ENCODE peak calls at places on chromosomes 6 and 20, in eight cellular contexts. R, I, Q, X, B, A, O and P are unnamed samples.

GRCh38 chr20:53582574-53583351 is 10.9 kb downstream of the ZNF217 start:
- DNase-seq in A (no peak), B (no peak), I (peak; percentile 92), X (peak; percentile 48), O (no peak), R (no peak), Q (no peak), P (no peak)

GRCh38 chr6:157036245-157036681 is 259.1 kb downstream of the ARID1B start:
- DNase-seq in A (no peak), O (peak; percentile 81), R (no peak), Q (peak; percentile 25), B (no peak), X (no peak), I (peak; percentile 52), P (no peak)

GRCh38 chr6:125245109-125245508 is 56.7 kb downstream of the HDDC2 start:
- DNase-seq in I (no peak), A (no peak), R (no peak), X (no peak), O (no peak), Q (no peak), B (no peak), P (no peak)

GRCh38 chr20:64238851-64239387 is 16.6 kb upstream of the PCMTD2 start:
- DNase-seq in A (no peak), R (no peak), I (no peak), X (no peak), O (no peak), B (no peak), Q (no peak), P (no peak)

GRCh38 chr6:86856937-86857563 is 80.3 kb upstream of the HTR1E start:
- DNase-seq in R (peak; percentile 47), A (no peak), X (no peak), B (peak; percentile 2), O (peak; percentile 37), I (peak; percentile 18), Q (no peak), P (peak; percentile 9)

GRCh38 chr6:42979523-42980177 is 669 bp upstream of the PEX6 start:
- DNase-seq in A (no peak), B (no peak), X (no peak), O (peak; percentile 27), I (peak; percentile 47), R (no peak), Q (no peak), P (no peak)

GRCh38 chr6:71248306-71248705 is 40.3 kb upstream of the OGFRL1 start:
- DNase-seq in A (peak; percentile 31), X (no peak), R (no peak), Q (no peak), B (no peak), O (no peak), I (peak; percentile 60), P (no peak)

GRCh38 chr6:114997813-114998292 is 655.0 kb upstream of the HS3ST5 start:
- DNase-seq in X (no peak), B (no peak), R (no peak), O (no peak), A (no peak), I (no peak), Q (no peak), P (no peak)

GRCh38 chr20:62804632-62805364 is at the start of gene OGFR:
- DNase-seq in I (peak; percentile 51), X (peak; percentile 65), Q (peak; percentile 66), O (peak; percentile 62), A (peak; percentile 55), B (peak; percentile 73), R (peak; percentile 48), P (peak; percentile 70)

GRCh38 chr6:84172080-84172479 is 55.4 kb downstream of the CEP162 start:
- DNase-seq in B (no peak), A (no peak), R (no peak), O (no peak), I (no peak), X (no peak), Q (no peak), P (no peak)

GRCh38 chr6:34391711-34392496 is 565 bp downstream of the NUDT3 start:
- DNase-seq in B (peak; percentile 54), Q (peak; percentile 59), I (peak; percentile 60), X (peak; percentile 65), O (peak; percentile 24), R (peak; percentile 69), A (peak; percentile 62), P (peak; percentile 62)

DNA sequence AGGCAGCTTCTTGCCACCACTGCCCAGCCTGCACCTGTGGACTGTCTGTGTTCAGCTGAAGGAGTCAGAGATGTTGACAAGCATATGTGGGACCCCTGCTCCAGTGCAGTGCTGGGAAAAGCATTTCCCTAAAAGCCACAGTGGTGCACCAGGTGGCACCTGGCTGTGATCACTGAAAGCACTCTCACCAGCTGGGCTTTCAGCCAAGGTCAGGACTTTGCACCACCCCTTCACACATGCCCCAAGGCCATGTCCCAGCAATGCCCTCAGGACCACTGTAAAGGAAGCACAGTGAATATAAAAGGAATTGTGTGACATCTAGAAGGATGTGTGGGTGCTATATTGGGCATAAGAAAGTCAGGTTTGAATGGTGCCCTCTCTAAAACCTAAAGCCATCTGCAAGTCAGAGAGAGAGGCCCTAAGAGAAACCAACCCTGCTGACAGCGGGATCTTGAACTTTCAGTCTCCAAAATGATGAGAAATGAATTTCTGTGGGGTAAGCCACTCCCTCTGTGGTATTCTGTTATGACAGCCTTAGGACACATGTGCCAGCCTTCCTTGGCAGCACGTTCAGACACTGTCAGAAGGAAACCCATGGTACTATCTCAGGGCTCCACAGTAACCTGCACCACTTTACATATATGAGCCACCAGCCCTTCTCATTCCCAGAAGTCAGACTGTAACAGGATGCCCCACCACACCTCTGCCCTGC is 30.7 kb downstream of the CBLN4 start:
- DNase-seq in B (no peak), O (no peak), R (no peak), A (no peak), X (no peak), Q (no peak), I (no peak), P (no peak)
- H3K9me3 ChIP-seq in B (no peaks in the 10 kb centered on the region), O (no peaks in the 10 kb centered on the region), R (no peaks in the 10 kb centered on the region), A (peaks cover 95% of the 10 kb centered on the region), X (no peaks in the 10 kb centered on the region), Q (no peaks in the 10 kb centered on the region), I (no peaks in the 10 kb centered on the region), P (no peaks in the 10 kb centered on the region)

GRCh38 chr20:52217689-52218395 is 26.3 kb upstream of the ZFP64 start:
- DNase-seq in X (no peak), O (no peak), A (no peak), Q (no peak), R (no peak), B (no peak), I (no peak), P (no peak)
- H3K9me3 ChIP-seq in X (peaks cover 4% of the 10 kb centered on the region), O (no peaks in the 10 kb centered on the region), A (peaks cover 10% of the 10 kb centered on the region), Q (peaks cover 12% of the 10 kb centered on the region), R (no peaks in the 10 kb centered on the region), B (peaks cover 24% of the 10 kb centered on the region), I (no peaks in the 10 kb centered on the region), P (peaks cover 36% of the 10 kb centered on the region)

GRCh38 chr6:135478626-135479025 is 18.9 kb downstream of the AHI1 start:
- DNase-seq in X (no peak), B (no peak), A (no peak), O (no peak), I (no peak), R (no peak), Q (no peak), P (no peak)
- H3K9me3 ChIP-seq in X (peaks cover 14% of the 10 kb centered on the region), B (peaks cover 12% of the 10 kb centered on the region), A (peaks cover 11% of the 10 kb centered on the region), O (no peaks in the 10 kb centered on the region), I (peaks cover 2% of the 10 kb centered on the region), R (peaks cover 12% of the 10 kb centered on the region), Q (peaks cover 23% of the 10 kb centered on the region), P (peaks cover 6% of the 10 kb centered on the region)

DNA sequence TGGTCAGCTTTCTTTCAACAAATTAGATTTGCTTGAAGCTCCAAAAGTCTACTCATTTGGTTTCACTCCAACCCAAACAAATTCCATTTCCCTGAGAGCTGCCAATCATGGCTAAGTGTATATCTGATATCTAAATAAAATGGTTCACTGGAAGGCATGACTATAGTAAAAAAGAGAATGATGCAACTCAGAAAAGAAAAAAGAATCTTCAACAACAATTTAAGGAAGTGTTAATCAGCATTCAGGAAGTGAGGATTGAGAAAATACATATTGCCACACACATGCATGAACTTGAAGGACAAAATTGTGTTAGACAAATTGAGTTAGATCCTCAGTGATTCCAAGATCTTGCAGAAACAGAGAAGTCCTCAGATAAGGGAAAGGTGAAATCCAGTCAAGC is 972.9 kb upstream of the FLRT3 start:
- DNase-seq in X (no peak), I (no peak), B (no peak), Q (no peak), A (no peak), R (no peak), O (no peak), P (no peak)
- H3K9me3 ChIP-seq in X (no peaks in the 10 kb centered on the region), I (no peaks in the 10 kb centered on the region), B (no peaks in the 10 kb centered on the region), Q (peaks cover 5% of the 10 kb centered on the region), A (no peaks in the 10 kb centered on the region), R (no peaks in the 10 kb centered on the region), O (no peaks in the 10 kb centered on the region), P (no peaks in the 10 kb centered on the region)

GRCh38 chr20:59821201-59821600 is 112.2 kb downstream of the SYCP2 start:
- DNase-seq in O (no peak), B (no peak), R (no peak), Q (no peak), A (peak; percentile 14), I (no peak), X (no peak), P (no peak)
- H3K9me3 ChIP-seq in O (no peaks in the 10 kb centered on the region), B (no peaks in the 10 kb centered on the region), R (no peaks in the 10 kb centered on the region), Q (no peaks in the 10 kb centered on the region), A (no peaks in the 10 kb centered on the region), I (no peaks in the 10 kb centered on the region), X (no peaks in the 10 kb centered on the region), P (no peaks in the 10 kb centered on the region)

GRCh38 chr20:31256959-31257358 is 505 bp upstream of the DEFB115 start:
- DNase-seq in O (no peak), A (no peak), R (no peak), Q (no peak), B (no peak), X (no peak), I (no peak), P (no peak)
- H3K9me3 ChIP-seq in O (no peaks in the 10 kb centered on the region), A (peaks cover 94% of the 10 kb centered on the region), R (no peaks in the 10 kb centered on the region), Q (no peaks in the 10 kb centered on the region), B (no peaks in the 10 kb centered on the region), X (no peaks in the 10 kb centered on the region), I (no peaks in the 10 kb centered on the region), P (no peaks in the 10 kb centered on the region)

DNA sequence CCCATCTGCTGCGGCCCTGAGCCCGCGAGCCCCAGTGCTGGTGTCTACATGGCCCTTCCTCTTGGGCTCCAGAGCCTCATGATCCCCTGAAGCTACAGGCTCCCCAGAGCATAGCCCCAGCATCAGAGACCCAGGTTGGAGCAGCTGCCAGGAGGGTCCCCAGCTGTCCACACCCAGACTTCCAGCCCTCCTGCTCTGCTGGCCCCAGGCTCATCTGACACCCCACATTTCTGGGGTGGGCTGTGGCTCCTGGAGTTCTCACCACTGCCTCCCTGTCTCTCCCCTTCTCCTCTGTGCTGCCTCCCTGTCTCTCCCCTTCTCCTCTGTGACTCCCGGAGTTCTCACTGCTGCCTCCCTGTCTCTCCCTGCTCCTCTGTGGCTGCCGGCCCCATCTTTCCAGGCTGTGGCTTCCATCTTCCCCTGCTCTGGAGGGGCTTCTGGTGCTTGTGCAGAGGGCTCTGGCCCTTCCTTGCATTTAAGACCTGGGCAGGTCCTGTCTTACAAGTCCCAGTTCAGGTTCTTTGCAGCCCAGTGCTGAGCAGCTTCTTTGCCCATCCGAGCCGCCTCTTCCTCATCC is 108.1 kb downstream of the ERMARD start:
- DNase-seq in O (no peak), Q (no peak), A (no peak), B (no peak), R (no peak), X (no peak), I (no peak), P (no peak)
- H3K9me3 ChIP-seq in O (no peaks in the 10 kb centered on the region), Q (peaks cover 6% of the 10 kb centered on the region), A (peaks cover 6% of the 10 kb centered on the region), B (peaks cover 9% of the 10 kb centered on the region), R (no peaks in the 10 kb centered on the region), X (peaks cover 18% of the 10 kb centered on the region), I (no peaks in the 10 kb centered on the region), P (peaks cover 14% of the 10 kb centered on the region)

GRCh38 chr6:66689608-66690007 is 982.6 kb upstream of the EYS start:
- DNase-seq in A (no peak), X (no peak), O (no peak), I (no peak), B (no peak), Q (no peak), R (no peak), P (no peak)

GRCh38 chr6:66687611-66688140 is 980.6 kb upstream of the EYS start:
- DNase-seq in B (no peak), R (no peak), O (no peak), Q (no peak), X (no peak), I (no peak), A (no peak), P (no peak)
- H3K9me3 ChIP-seq in B (no peaks in the 10 kb centered on the region), R (no peaks in the 10 kb centered on the region), O (peaks cover 3% of the 10 kb centered on the region), Q (no peaks in the 10 kb centered on the region), X (no peaks in the 10 kb centered on the region), I (no peaks in the 10 kb centered on the region), A (no peaks in the 10 kb centered on the region), P (no peaks in the 10 kb centered on the region)